ENCODE peak calls at places on chromosomes 13 and 19, in four cellular contexts. One of them, this sample, is unnamed.

GRCh38 chr19:35349614-35350521 is 2.2 kb downstream of the FFAR1 start:
- DNase-seq in lower lobe of right lung: peak
- DNase-seq in psoas muscle: no peak
- DNase-seq in WTC11: no peak
- DNase-seq in this sample: no peak

GRCh38 chr13:66634384-66634783 is 595.8 kb downstream of the PCDH9 start:
- DNase-seq in lower lobe of right lung: no peak
- DNase-seq in psoas muscle: no peak
- DNase-seq in WTC11: no peak
- DNase-seq in this sample: no peak

GRCh38 chr19:49455729-49456128 is 2.7 kb downstream of the ALDH16A1 start:
- DNase-seq in lower lobe of right lung: no peak
- DNase-seq in psoas muscle: no peak
- DNase-seq in WTC11: no peak
- DNase-seq in this sample: no peak

GRCh38 chr13:88063741-88064140 is 392.6 kb downstream of the SLITRK5 start:
- DNase-seq in lower lobe of right lung: no peak
- DNase-seq in psoas muscle: no peak
- DNase-seq in WTC11: no peak
- DNase-seq in this sample: no peak

GRCh38 chr13:24207841-24208240 is 47.3 kb downstream of the SPATA13 start:
- DNase-seq in lower lobe of right lung: no peak
- DNase-seq in psoas muscle: no peak
- DNase-seq in WTC11: no peak
- DNase-seq in this sample: no peak

GRCh38 chr13:63344711-63345110 is 1929.1 kb upstream of the PCDH20 start:
- DNase-seq in lower lobe of right lung: no peak
- DNase-seq in psoas muscle: no peak
- DNase-seq in WTC11: no peak
- DNase-seq in this sample: no peak

GRCh38 chr19:43809762-43810696 is 7.8 kb upstream of the LYPD5 start:
- DNase-seq in lower lobe of right lung: no peak
- DNase-seq in psoas muscle: no peak
- DNase-seq in WTC11: no peak
- DNase-seq in this sample: no peak

GRCh38 chr13:109743706-109744453 is 42.5 kb downstream of the IRS2 start:
- DNase-seq in lower lobe of right lung: no peak
- DNase-seq in psoas muscle: no peak
- DNase-seq in WTC11: no peak
- DNase-seq in this sample: no peak

GRCh38 chr13:67620665-67621064 is 390.5 kb upstream of the PCDH9 start:
- DNase-seq in lower lobe of right lung: no peak
- DNase-seq in psoas muscle: no peak
- DNase-seq in WTC11: no peak
- DNase-seq in this sample: no peak

GRCh38 chr19:44775676-44776240 is 1.9 kb upstream of the CBLC start:
- DNase-seq in lower lobe of right lung: no peak
- DNase-seq in psoas muscle: no peak
- DNase-seq in WTC11: no peak
- DNase-seq in this sample: no peak

GRCh38 chr19:35755550-35756371 is 1.1 kb downstream of the HSPB6 start:
- DNase-seq in lower lobe of right lung: no peak
- DNase-seq in psoas muscle: peak
- DNase-seq in WTC11: peak
- DNase-seq in this sample: no peak

GRCh38 chr13:110132178-110132975 is 174.6 kb downstream of the COL4A1 start:
- DNase-seq in lower lobe of right lung: no peak
- DNase-seq in psoas muscle: no peak
- DNase-seq in WTC11: no peak
- DNase-seq in this sample: no peak

GRCh38 chr13:105240356-105240755 is 1295.1 kb downstream of the EFNB2 start:
- DNase-seq in lower lobe of right lung: no peak
- DNase-seq in psoas muscle: no peak
- DNase-seq in WTC11: no peak
- DNase-seq in this sample: no peak

GRCh38 chr13:101700598-101700997 is 248.1 kb downstream of the ITGBL1 start:
- DNase-seq in lower lobe of right lung: no peak
- DNase-seq in psoas muscle: no peak
- DNase-seq in WTC11: no peak
- DNase-seq in this sample: no peak

GRCh38 chr19:53157601-53158000 is 1.3 kb downstream of the ZNF347 start:
- DNase-seq in lower lobe of right lung: no peak
- DNase-seq in psoas muscle: no peak
- DNase-seq in WTC11: peak
- DNase-seq in this sample: no peak

GRCh38 chr13:44058586-44059238 is 179.0 kb downstream of the LACC1 start:
- DNase-seq in lower lobe of right lung: no peak
- DNase-seq in psoas muscle: no peak
- DNase-seq in WTC11: no peak
- DNase-seq in this sample: no peak

GRCh38 chr13:50357586-50358118 is 342.4 kb downstream of the KCNRG start:
- DNase-seq in lower lobe of right lung: no peak
- DNase-seq in psoas muscle: no peak
- DNase-seq in WTC11: no peak
- DNase-seq in this sample: no peak

GRCh38 chr13:87674143-87674772 is 3.1 kb downstream of the SLITRK5 start:
- DNase-seq in lower lobe of right lung: no peak
- DNase-seq in psoas muscle: no peak
- DNase-seq in WTC11: no peak
- DNase-seq in this sample: no peak

GRCh38 chr13:46145950-46146349 is 36.0 kb downstream of the LCP1 start:
- DNase-seq in lower lobe of right lung: no peak
- DNase-seq in psoas muscle: no peak
- DNase-seq in WTC11: no peak
- DNase-seq in this sample: no peak

GRCh38 chr19:53130506-53130905 is 2.2 kb downstream of the ZNF415 start:
- DNase-seq in lower lobe of right lung: no peak
- DNase-seq in psoas muscle: peak
- DNase-seq in WTC11: no peak
- DNase-seq in this sample: no peak

GRCh38 chr13:98961204-98962105 is 16.4 kb downstream of the DOCK9 start:
- DNase-seq in lower lobe of right lung: no peak
- DNase-seq in psoas muscle: no peak
- DNase-seq in WTC11: no peak
- DNase-seq in this sample: no peak

GRCh38 chr13:46753917-46754316 is 43.0 kb downstream of the ESD start:
- DNase-seq in lower lobe of right lung: no peak
- DNase-seq in psoas muscle: no peak
- DNase-seq in WTC11: no peak
- DNase-seq in this sample: no peak

GRCh38 chr19:55692681-55693081 is 17.7 kb downstream of the EPN1 start:
- DNase-seq in lower lobe of right lung: peak
- DNase-seq in psoas muscle: no peak
- DNase-seq in WTC11: no peak
- DNase-seq in this sample: no peak

GRCh38 chr19:32396046-32396652 is 9.4 kb upstream of the DPY19L3 start:
- DNase-seq in lower lobe of right lung: no peak
- DNase-seq in psoas muscle: no peak
- DNase-seq in WTC11: no peak
- DNase-seq in this sample: no peak

GRCh38 chr13:112510002-112510780 is 77.8 kb downstream of the TUBGCP3 start:
- DNase-seq in lower lobe of right lung: peak
- DNase-seq in psoas muscle: no peak
- DNase-seq in WTC11: peak
- DNase-seq in this sample: no peak

GRCh38 chr13:28467886-28468519 is 26.9 kb downstream of the FLT1 start:
- DNase-seq in lower lobe of right lung: no peak
- DNase-seq in psoas muscle: no peak
- DNase-seq in WTC11: no peak
- DNase-seq in this sample: peak

GRCh38 chr19:8308891-8309291 is 733 bp upstream of the CD320 start:
- DNase-seq in lower lobe of right lung: peak
- DNase-seq in psoas muscle: peak
- DNase-seq in WTC11: peak
- DNase-seq in this sample: no peak

GRCh38 chr19:40693150-40693788 is 2.8 kb upstream of the NUMBL start:
- DNase-seq in lower lobe of right lung: no peak
- DNase-seq in psoas muscle: no peak
- DNase-seq in WTC11: no peak
- DNase-seq in this sample: no peak

GRCh38 chr19:40690050-40690698 is at the start of gene NUMBL:
- DNase-seq in lower lobe of right lung: no peak
- DNase-seq in psoas muscle: peak
- DNase-seq in WTC11: no peak
- DNase-seq in this sample: no peak

GRCh38 chr19:40692212-40692551 is 1.7 kb upstream of the NUMBL start:
- DNase-seq in lower lobe of right lung: no peak
- DNase-seq in psoas muscle: no peak
- DNase-seq in WTC11: no peak
- DNase-seq in this sample: no peak

GRCh38 chr19:40690699-40691420 is 409 bp upstream of the NUMBL start:
- DNase-seq in lower lobe of right lung: peak
- DNase-seq in psoas muscle: peak
- DNase-seq in WTC11: peak
- DNase-seq in this sample: peak

DNA sequence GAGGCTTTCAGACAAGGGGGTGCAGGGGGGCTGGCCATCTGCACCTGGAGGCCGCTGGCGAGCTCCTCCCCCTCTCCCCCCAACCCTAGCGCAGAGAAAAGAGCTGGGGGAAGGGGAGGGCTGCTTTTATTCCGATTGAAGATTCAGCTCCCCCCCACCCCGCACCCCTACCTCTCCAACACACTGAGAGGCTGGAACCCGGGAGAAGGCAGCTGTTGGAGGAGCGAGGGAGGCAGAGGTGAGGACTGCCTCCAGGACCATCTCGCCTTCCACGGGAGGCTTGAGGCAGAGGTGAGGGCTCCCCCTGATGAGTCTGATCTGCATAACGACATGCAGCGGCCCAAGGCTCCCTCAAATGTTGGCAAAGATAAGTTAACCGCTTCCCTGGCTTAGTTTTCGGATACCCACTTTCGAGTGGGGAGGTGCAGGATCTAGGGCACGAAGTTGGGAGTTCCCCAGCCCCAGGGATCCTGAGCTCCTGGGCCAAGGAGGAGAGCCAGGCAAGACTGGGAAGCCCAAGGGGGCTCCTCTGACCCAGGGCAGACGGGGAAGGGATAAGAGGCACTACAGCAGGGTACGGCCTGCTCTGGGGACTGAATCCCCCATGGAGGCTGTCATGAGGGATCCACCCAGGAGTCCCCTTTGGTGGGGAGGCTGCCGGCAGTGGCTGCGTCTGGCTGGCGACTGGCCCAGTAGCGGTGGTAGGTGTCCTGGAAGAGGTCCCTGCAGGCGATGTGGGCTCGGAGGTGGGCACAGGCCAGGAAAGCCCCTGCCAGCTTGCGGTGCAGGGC is 1.2 kb upstream of the NUMBL start:
- DNase-seq in lower lobe of right lung: no peak
- DNase-seq in psoas muscle: no peak
- DNase-seq in WTC11: no peak
- DNase-seq in this sample: no peak
- TF ChIP-seq CTCF in lower lobe of right lung: no peak
- TF ChIP-seq CTCF in psoas muscle: no peak
- TF ChIP-seq CTCF in WTC11: no peak
- TF ChIP-seq CTCF in this sample: no peak

GRCh38 chr13:36888645-36889044 is 31.4 kb downstream of the SMAD9 start:
- DNase-seq in lower lobe of right lung: no peak
- DNase-seq in psoas muscle: no peak
- DNase-seq in WTC11: no peak
- DNase-seq in this sample: no peak
- TF ChIP-seq CTCF in lower lobe of right lung: no peak
- TF ChIP-seq CTCF in psoas muscle: no peak
- TF ChIP-seq CTCF in WTC11: no peak
- TF ChIP-seq CTCF in this sample: no peak

DNA sequence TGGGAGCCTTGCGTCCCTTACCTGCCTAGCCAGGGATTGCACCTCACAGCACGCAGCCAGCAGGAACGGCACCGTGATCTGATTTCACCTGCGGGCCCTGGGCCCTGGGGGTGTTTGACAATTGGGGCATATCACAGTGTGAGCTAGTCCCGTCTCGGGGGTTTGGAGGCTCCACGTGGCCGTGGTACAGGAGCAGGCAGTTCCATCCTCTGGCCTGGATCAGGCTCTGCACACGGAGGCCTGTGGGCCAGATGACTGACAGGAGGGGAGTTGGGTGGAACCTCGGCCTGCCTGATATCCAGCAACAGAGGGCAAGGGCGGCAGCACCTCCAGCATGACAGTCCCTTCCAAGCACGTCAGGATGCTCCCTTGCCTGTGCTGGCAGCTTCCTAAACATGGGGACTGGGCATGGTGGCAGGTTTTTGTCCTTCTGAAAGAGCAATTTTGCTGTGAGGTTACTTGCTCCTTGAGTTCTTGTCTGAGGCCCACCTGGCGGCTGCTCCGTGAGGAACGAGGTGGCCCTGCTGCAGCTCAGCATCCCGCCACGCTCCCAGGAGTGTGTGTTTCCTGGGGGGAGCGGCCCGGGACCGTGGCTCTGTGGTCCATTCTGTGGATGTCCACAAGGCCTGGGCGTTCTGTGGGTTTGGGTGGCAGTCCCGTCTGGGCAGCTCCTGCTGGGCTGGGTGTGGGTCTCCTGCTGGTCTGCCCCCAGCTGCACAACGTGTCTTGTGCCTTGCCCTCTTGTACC is 6.3 kb upstream of the RPS15 start:
- DNase-seq in lower lobe of right lung: no peak
- DNase-seq in psoas muscle: no peak
- DNase-seq in WTC11: no peak
- DNase-seq in this sample: no peak
- TF ChIP-seq CTCF in lower lobe of right lung: no peak
- TF ChIP-seq CTCF in psoas muscle: no peak
- TF ChIP-seq CTCF in WTC11: no peak
- TF ChIP-seq CTCF in this sample: no peak

DNA sequence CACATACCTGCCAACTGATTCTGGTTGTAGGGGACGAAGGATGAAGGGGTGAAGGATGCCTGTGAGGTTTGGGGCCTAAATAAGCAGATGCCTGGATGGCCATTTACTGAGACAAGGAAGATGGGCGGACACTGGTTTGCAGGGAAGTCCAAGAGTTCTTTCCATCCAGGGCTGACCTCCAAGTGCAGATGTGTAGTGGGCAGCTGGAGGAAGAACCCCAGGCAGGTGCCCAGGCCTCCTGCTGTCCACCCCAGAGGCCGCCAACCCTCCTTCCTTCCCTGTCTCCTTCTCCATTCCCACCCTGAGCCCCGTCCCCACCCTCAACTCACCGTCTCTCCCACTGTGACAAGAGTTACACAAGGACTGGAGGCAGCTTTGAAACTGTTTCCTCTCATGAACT is 171.5 kb downstream of the KATNAL1 start:
- DNase-seq in lower lobe of right lung: no peak
- DNase-seq in psoas muscle: no peak
- DNase-seq in WTC11: no peak
- DNase-seq in this sample: no peak
- TF ChIP-seq CTCF in lower lobe of right lung: no peak
- TF ChIP-seq CTCF in psoas muscle: no peak
- TF ChIP-seq CTCF in WTC11: no peak
- TF ChIP-seq CTCF in this sample: no peak